ENCODE peak calls at places on chromosomes 12 and 14, in four cellular contexts. O, L, Y and B are unnamed samples.

GRCh38 chr14:85420278-85420677 is 109.7 kb upstream of the FLRT2 start:
- DNase-seq in O (no peak), L (no peak), Y (no peak), B (no peak)

GRCh38 chr12:80946591-80946990 is 8.9 kb upstream of the LIN7A start:
- DNase-seq in O (peak), L (no peak), Y (no peak), B (no peak)

GRCh38 chr12:40012709-40013108 is 93.2 kb downstream of the SLC2A13 start:
- DNase-seq in O (no peak), L (no peak), Y (no peak), B (no peak)

GRCh38 chr12:80142640-80143039 is 43.3 kb downstream of the OTOGL start:
- DNase-seq in O (no peak), L (no peak), Y (no peak), B (no peak)

GRCh38 chr12:105025890-105026289 is 39.8 kb downstream of the NOPCHAP1 start:
- DNase-seq in O (peak), L (peak), Y (no peak), B (no peak)

GRCh38 chr12:13945236-13945635 is 36.2 kb downstream of the GRIN2B start:
- DNase-seq in O (no peak), L (no peak), Y (no peak), B (no peak)

GRCh38 chr14:72888202-72888601 is 5.7 kb downstream of the DPF3 start:
- DNase-seq in O (no peak), L (no peak), Y (no peak), B (no peak)

GRCh38 chr14:93957333-93957710 is 19.0 kb downstream of the ASB2 start:
- DNase-seq in O (no peak), L (no peak), Y (no peak), B (no peak)

GRCh38 chr12:1799068-1799881 is 21.1 kb upstream of the LRTM2 start:
- DNase-seq in O (no peak), L (no peak), Y (no peak), B (no peak)

GRCh38 chr14:67999693-68000384 is 180.3 kb downstream of the RAD51B start:
- DNase-seq in O (peak), L (no peak), Y (no peak), B (no peak)

GRCh38 chr12:39958377-39958776 is 147.5 kb downstream of the SLC2A13 start:
- DNase-seq in O (no peak), L (no peak), Y (no peak), B (no peak)

GRCh38 chr14:68283378-68284123 is 464.0 kb downstream of the RAD51B start:
- DNase-seq in O (no peak), L (no peak), Y (no peak), B (no peak)

GRCh38 chr12:26121841-26122680 is 2.8 kb downstream of the BHLHE41 start:
- DNase-seq in O (no peak), L (no peak), Y (no peak), B (no peak)

GRCh38 chr12:26878661-26879119 is 45.7 kb upstream of the ITPR2 start:
- DNase-seq in O (peak), L (peak), Y (no peak), B (peak)

GRCh38 chr14:20934148-20934762 is 21.0 kb upstream of the RNASE2 start:
- DNase-seq in O (no peak), L (no peak), Y (no peak), B (no peak)

GRCh38 chr14:64234877-64235651 is 59.1 kb downstream of the ESR2 start:
- DNase-seq in O (peak), L (no peak), Y (no peak), B (no peak)

GRCh38 chr14:49796025-49796424 is 28.1 kb downstream of the KLHDC2 start:
- DNase-seq in O (no peak), L (no peak), Y (no peak), B (no peak)

GRCh38 chr12:45234134-45234865 is 18.4 kb downstream of the ANO6 start:
- DNase-seq in O (peak), L (peak), Y (no peak), B (no peak)

GRCh38 chr12:110343921-110344555 is 59.5 kb downstream of the ANAPC7 start:
- DNase-seq in O (no peak), L (no peak), Y (no peak), B (no peak)

GRCh38 chr12:14111230-14111865 is 129.9 kb upstream of the GRIN2B start:
- DNase-seq in O (no peak), L (no peak), Y (no peak), B (no peak)

GRCh38 chr14:36940476-36940875 is 231.9 kb downstream of the SLC25A21 start:
- DNase-seq in O (no peak), L (no peak), Y (no peak), B (no peak)

GRCh38 chr14:32738206-32738871 is 200.3 kb upstream of the NPAS3 start:
- DNase-seq in O (no peak), L (no peak), Y (no peak), B (no peak)

GRCh38 chr12:85575115-85576096 is 260.8 kb downstream of the RASSF9 start:
- DNase-seq in O (peak), L (peak), Y (peak), B (no peak)

GRCh38 chr14:75559451-75560187 is 18.8 kb upstream of the FLVCR2 start:
- DNase-seq in O (peak), L (no peak), Y (no peak), B (no peak)

GRCh38 chr14:85558505-85558904 is 28.6 kb downstream of the FLRT2 start:
- DNase-seq in O (no peak), L (no peak), Y (no peak), B (no peak)

GRCh38 chr12:52190860-52191729 is 719 bp downstream of the KRT80 start:
- DNase-seq in O (no peak), L (no peak), Y (no peak), B (no peak)

GRCh38 chr14:82501554-82501953 is 967.9 kb upstream of the SEL1L start:
- DNase-seq in O (no peak), L (no peak), Y (no peak), B (no peak)

GRCh38 chr14:74591394-74591793 is 20.6 kb downstream of the LTBP2 start:
- DNase-seq in O (no peak), L (no peak), Y (no peak), B (no peak)

GRCh38 chr12:46260153-46260912 is 8.5 kb downstream of the SLC38A1 start:
- DNase-seq in O (peak), L (no peak), Y (no peak), B (no peak)

GRCh38 chr12:52020539-52021336 is 14.0 kb downstream of the TAMALIN start:
- DNase-seq in O (peak), L (no peak), Y (no peak), B (no peak)

GRCh38 chr14:77557391-77557790 is 58.8 kb upstream of the ISM2 start:
- DNase-seq in O (no peak), L (no peak), Y (no peak), B (no peak)

GRCh38 chr12:109833307-109834189 is at the start of gene TRPV4:
- DNase-seq in O (peak), L (no peak), Y (peak), B (no peak)

GRCh38 chr14:29799718-29800117 is 127.9 kb downstream of the PRKD1 start:
- DNase-seq in O (no peak), L (peak), Y (no peak), B (no peak)

GRCh38 chr12:1984759-1985158 is 19.5 kb downstream of the DCP1B start:
- DNase-seq in O (no peak), L (no peak), Y (no peak), B (no peak)

GRCh38 chr12:25241171-25242020 is 9.3 kb downstream of the KRAS start:
- DNase-seq in O (peak), L (peak), Y (no peak), B (no peak)

GRCh38 chr12:96099986-96100385 is 64.6 kb upstream of the LTA4H start:
- DNase-seq in O (no peak), L (no peak), Y (no peak), B (no peak)